ENCODE peak calls at places on chromosome 3, in seven cellular contexts. L is activated naive CD8-positive, alpha-beta T cell treated with anti-CD3 and anti-CD28 coated beads, Interleukin-2, amount 50 U/mL, for 16 hours; M is stimulated activated CD4-positive, alpha-beta T cell treated with anti-CD3 and anti-CD28 coated beads, TNF-alpha, amount 100 ng/mL, for 4 hours; N is psoas muscle; P is posterior cingulate gyrus; D is stimulated activated CD8-positive, alpha-beta memory T cell treated with anti-CD3 and anti-CD28 coated beads, Interleukin-15, amount 100 ng/mL, for 1 hour; T is lung microvascular endothelial cell. A is an unnamed sample.
A peak's percentile ranks its signal among the peaks of the same experiment; 100 is the strongest.

GRCh38 chr3:159234306-159234705 is 432.5 kb downstream of the MFSD1 start:
- DNase-seq in L (no peak), M (no peak), N (no peak), P (no peak), D (no peak), T (peak; percentile 48), A (no peak)

GRCh38 chr3:42264399-42265058 is 1.5 kb downstream of the CCK start:
- DNase-seq in L (no peak), M (no peak), N (peak; percentile 40), P (peak; percentile 89), D (no peak), T (peak; percentile 8), A (no peak)

GRCh38 chr3:139532996-139533395 is 6.5 kb downstream of the RBP1 start:
- DNase-seq in L (no peak), M (no peak), N (no peak), P (no peak), D (no peak), T (no peak), A (no peak)

GRCh38 chr3:155792532-155792931 is 13.5 kb downstream of the C3orf33 start:
- DNase-seq in L (no peak), M (no peak), N (no peak), P (no peak), D (no peak), T (no peak), A (no peak)

GRCh38 chr3:139689122-139689521 is 11.3 kb upstream of the NMNAT3 start:
- DNase-seq in L (no peak), M (no peak), N (no peak), P (no peak), D (no peak), T (no peak), A (no peak)

GRCh38 chr3:182735672-182736071 is 57.6 kb upstream of the ATP11B start:
- DNase-seq in L (no peak), M (no peak), N (no peak), P (no peak), D (no peak), T (peak; percentile 54), A (no peak)

GRCh38 chr3:55615694-55616310 is 128.7 kb upstream of the WNT5A start:
- DNase-seq in L (no peak), M (no peak), N (no peak), P (no peak), D (no peak), T (no peak), A (no peak)

GRCh38 chr3:146160233-146160963 is 586 bp downstream of the PLOD2 start:
- DNase-seq in L (no peak), M (no peak), N (peak; percentile 40), P (no peak), D (no peak), T (peak; percentile 91), A (no peak)

GRCh38 chr3:188394588-188394987 is 240.6 kb downstream of the LPP start:
- DNase-seq in L (no peak), M (no peak), N (no peak), P (no peak), D (no peak), T (no peak), A (no peak)